ENCODE peak calls at places on chromosomes 2 and 18, in four cellular contexts. D, E, L and H are unnamed samples.

GRCh38 chr2:234003972-234004617 is 46.4 kb upstream of the SPP2 start:
- DNase-seq in D (peak), E (peak), L (no peak), H (no peak)

GRCh38 chr18:59268722-59269562 is 4.3 kb downstream of the RAX start:
- DNase-seq in D (no peak), E (no peak), L (peak), H (peak)

GRCh38 chr2:26621469-26622199 is 19.5 kb downstream of the CIB4 start:
- DNase-seq in D (no peak), E (no peak), L (no peak), H (no peak)

GRCh38 chr2:128315829-128316776 is 2.6 kb downstream of the HS6ST1 start:
- DNase-seq in D (peak), E (peak), L (no peak), H (no peak)

GRCh38 chr18:13930964-13931363 is 15.6 kb upstream of the MC2R start:
- DNase-seq in D (no peak), E (no peak), L (no peak), H (no peak)

GRCh38 chr2:129849559-129850160 is 129.8 kb upstream of the RAB6C start:
- DNase-seq in D (no peak), E (peak), L (no peak), H (peak)

GRCh38 chr2:176188218-176188968 is at the start of gene HOXD1:
- DNase-seq in D (no peak), E (peak), L (peak), H (peak)

GRCh38 chr2:45014016-45014702 is 4.9 kb upstream of the SIX2 start:
- DNase-seq in D (no peak), E (peak), L (peak), H (peak)

GRCh38 chr2:232668805-232669444 is 28.2 kb upstream of the GIGYF2 start:
- DNase-seq in D (no peak), E (peak), L (no peak), H (peak)

GRCh38 chr18:63788447-63789096 is 13.4 kb downstream of the SERPINB7 start:
- DNase-seq in D (no peak), E (peak), L (no peak), H (no peak)

GRCh38 chr2:234304945-234305344 is 191.9 kb downstream of the ARL4C start:
- DNase-seq in D (no peak), E (peak), L (no peak), H (no peak)

GRCh38 chr2:12649602-12650400 is 66.9 kb upstream of the TRIB2 start:
- DNase-seq in D (no peak), E (no peak), L (no peak), H (no peak)
- TF ChIP-seq CTCF in D (no peak), E (no peak), L (no peak), H (no peak)

GRCh38 chr18:57352761-57353136 is 392 bp downstream of the ST8SIA3 start:
- DNase-seq in D (peak), E (no peak), L (peak), H (peak)

GRCh38 chr18:57352271-57352701 is at the start of gene ST8SIA3:
- DNase-seq in D (peak), E (no peak), L (peak), H (peak)

GRCh38 chr18:57353940-57354461 is 1.6 kb downstream of the ST8SIA3 start:
- DNase-seq in D (peak), E (peak), L (peak), H (peak)

GRCh38 chr18:57347784-57348183 is 4.6 kb upstream of the ST8SIA3 start:
- DNase-seq in D (no peak), E (no peak), L (peak), H (no peak)

GRCh38 chr18:57353137-57353939 is 981 bp downstream of the ST8SIA3 start:
- DNase-seq in D (peak), E (no peak), L (peak), H (peak)
- TF ChIP-seq CTCF in D (no peak), E (no peak), L (no peak), H (no peak)

DNA sequence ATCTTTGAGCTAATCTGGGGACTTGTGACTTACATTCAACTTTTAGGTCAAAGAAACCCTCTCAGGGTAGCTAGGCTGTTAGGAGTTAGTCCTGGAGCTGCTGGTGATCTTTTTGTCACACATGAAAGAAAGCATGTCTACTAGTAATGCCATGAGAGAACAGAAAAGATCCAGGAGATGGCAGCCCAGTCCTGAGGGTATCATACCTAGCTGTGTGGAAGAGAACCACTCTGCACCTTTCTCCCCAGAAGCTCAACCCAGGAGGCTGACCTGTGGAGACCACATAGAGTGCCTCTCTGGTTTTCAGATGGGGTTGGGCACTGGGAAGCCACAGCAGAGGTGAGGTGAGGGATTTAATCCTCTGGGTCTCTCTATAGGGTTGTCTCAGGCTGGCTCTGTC is 460.2 kb upstream of the UBE2E3 start:
- DNase-seq in D (no peak), E (peak), L (no peak), H (no peak)
- TF ChIP-seq CTCF in D (peak), E (peak), L (no peak), H (no peak)

GRCh38 chr2:148617219-148617618 is 27.3 kb upstream of the EPC2 start:
- DNase-seq in D (no peak), E (no peak), L (no peak), H (no peak)

GRCh38 chr2:148615446-148615845 is 29.1 kb upstream of the EPC2 start:
- DNase-seq in D (peak), E (no peak), L (no peak), H (no peak)

GRCh38 chr2:148622390-148622789 is 22.2 kb upstream of the EPC2 start:
- DNase-seq in D (peak), E (no peak), L (no peak), H (no peak)

GRCh38 chr2:148616696-148617095 is 27.9 kb upstream of the EPC2 start:
- DNase-seq in D (no peak), E (no peak), L (no peak), H (no peak)

DNA sequence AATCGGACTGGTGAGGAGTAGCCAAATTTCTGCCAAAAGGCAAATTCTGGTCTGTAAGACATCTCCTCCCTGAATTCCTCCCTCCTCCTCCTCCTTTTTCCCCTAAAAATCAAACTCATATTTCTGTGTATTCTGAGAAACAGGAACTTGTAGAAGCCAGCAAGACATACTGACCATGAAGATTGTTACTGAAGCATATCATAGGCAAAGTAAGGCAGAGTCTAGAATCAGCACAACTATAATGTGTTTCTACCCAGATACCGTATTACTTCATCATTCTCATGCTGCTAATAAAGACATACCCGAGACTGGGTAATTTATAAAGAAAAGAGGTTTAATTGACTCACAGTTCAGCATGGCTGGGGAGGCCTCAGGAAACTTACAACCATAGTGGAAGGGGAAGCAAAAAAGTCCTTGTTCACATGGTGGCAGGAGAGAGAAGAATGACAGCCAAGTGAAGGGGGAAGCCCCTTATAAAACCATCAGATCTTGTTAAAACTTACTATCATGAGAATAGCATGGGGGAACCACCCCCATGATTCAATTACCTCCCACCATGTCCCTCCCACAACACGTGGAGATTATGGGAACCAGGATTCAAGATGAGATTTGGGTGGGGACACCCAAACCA is 24.9 kb upstream of the EPC2 start:
- DNase-seq in D (no peak), E (no peak), L (no peak), H (no peak)
- TF ChIP-seq CTCF in D (no peak), E (no peak), L (no peak), H (no peak)

DNA sequence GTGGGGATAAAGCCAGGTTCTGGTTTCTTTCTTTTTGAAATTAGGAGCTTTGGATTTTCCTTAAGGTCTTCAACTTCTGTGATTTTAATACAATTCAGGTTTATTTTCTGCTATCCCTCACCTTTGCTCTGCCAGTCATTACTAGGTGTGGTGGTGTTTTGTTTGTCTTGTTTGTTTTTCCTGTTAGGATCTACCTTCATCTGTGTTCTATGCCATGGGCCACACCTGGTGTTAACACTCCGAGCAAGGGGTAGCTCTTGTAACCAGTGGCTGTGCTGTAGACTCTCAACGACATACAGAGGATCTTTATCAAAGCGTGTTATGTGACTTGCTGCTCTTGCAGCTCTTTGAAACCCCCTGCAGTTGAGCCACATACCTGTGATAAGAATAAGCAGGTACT is 38.6 kb downstream of the MGAT5 start:
- DNase-seq in D (no peak), E (no peak), L (no peak), H (no peak)
- TF ChIP-seq CTCF in D (no peak), E (no peak), L (no peak), H (no peak)

DNA sequence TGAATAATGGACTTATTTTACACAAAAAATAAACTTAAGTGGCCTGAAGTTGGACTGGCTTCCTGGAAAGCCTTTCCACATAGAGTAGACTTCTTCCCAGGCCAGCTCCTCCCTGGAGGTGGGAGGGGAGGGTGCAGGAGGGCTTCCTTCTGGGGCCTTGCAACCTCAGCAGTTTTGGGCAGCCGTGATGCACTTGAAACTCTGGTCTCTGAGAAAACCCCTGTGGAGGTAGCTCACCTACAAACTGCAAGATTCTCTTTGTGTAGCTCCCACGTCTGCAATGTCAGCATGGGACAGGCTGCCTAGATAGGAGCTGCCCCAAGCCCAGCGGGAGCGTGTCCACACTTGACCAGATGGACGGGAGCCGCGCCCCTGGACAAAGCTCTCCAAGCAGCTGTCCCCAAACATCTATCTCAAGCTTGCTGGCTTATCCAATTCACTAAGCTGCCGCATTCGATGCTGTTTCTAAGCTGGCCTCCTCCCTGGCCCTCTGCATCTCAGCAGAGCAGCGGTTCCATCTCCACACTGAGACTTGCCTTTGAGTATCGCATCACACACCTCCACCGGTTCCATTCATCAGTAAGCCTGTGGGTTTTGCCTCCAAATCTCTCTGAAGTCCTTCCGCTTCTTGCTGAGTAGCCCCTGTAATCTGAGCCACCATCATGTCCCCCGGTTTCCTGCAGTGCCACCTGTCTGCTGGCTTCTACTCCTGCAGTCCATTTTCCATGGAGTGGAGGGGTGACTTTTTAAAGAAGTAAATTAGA is 1.6 kb upstream of the LPIN1 start:
- DNase-seq in D (peak), E (peak), L (peak), H (no peak)
- TF ChIP-seq CTCF in D (peak), E (peak), L (peak), H (peak)